ENCODE peak calls at places on chromosomes 2 and 18, in eight cellular contexts. C is PC-9; X is fibroblast of lung; B is CD8-positive, alpha-beta T cell; V is IMR-90; P is lower lobe of right lung; M is GM06990; Q is CD4-positive, alpha-beta memory T cell. J is an unnamed sample.

GRCh38 chr2:220259656-220260055 is 632.2 kb downstream of the SLC4A3 start:
- DNase-seq in C (no peak), X (no peak), B (no peak), V (no peak), P (no peak), M (no peak), Q (no peak), J (no peak)

GRCh38 chr2:121071058-121071504 is 213.9 kb downstream of the TFCP2L1 start:
- DNase-seq in C (peak; percentile 84), X (peak; percentile 51), B (no peak), V (peak; percentile 31), P (peak; percentile 69), M (no peak), Q (no peak), J (no peak)

GRCh38 chr2:175175896-175176295 is 5.6 kb downstream of the ATP5MC3 start:
- DNase-seq in C (no peak), X (peak; percentile 21), B (no peak), V (peak; percentile 65), P (no peak), M (no peak), Q (no peak), J (no peak)

GRCh38 chr2:56519806-56520205 is 336.0 kb downstream of the CCDC85A start:
- DNase-seq in C (no peak), X (no peak), B (no peak), V (no peak), P (no peak), M (no peak), Q (no peak), J (no peak)

GRCh38 chr2:191977754-191978153 is 130.9 kb upstream of the CAVIN2 start:
- DNase-seq in C (no peak), X (no peak), B (no peak), V (no peak), P (no peak), M (no peak), Q (no peak), J (no peak)

GRCh38 chr2:119198267-119198840 is 25.3 kb upstream of the STEAP3 start:
- DNase-seq in C (peak; percentile 29), X (peak; percentile 15), B (no peak), V (peak; percentile 41), P (no peak), M (no peak), Q (no peak), J (no peak)

GRCh38 chr18:7234061-7234460 is 3.2 kb downstream of the LRRC30 start:
- DNase-seq in C (no peak), X (no peak), B (no peak), V (no peak), P (no peak), M (no peak), Q (no peak), J (no peak)

GRCh38 chr2:239293450-239294430 is 107.1 kb downstream of the HDAC4 start:
- DNase-seq in C (no peak), X (no peak), B (peak; percentile 62), V (no peak), P (peak; percentile 41), M (peak; percentile 52), Q (no peak), J (no peak)

GRCh38 chr2:85053802-85054201 is 79.4 kb upstream of the TCF7L1 start:
- DNase-seq in C (peak; percentile 76), X (no peak), B (no peak), V (peak; percentile 54), P (no peak), M (no peak), Q (no peak), J (no peak)

GRCh38 chr18:7684966-7685365 is 117.8 kb downstream of the PTPRM start:
- DNase-seq in C (no peak), X (no peak), B (no peak), V (no peak), P (no peak), M (no peak), Q (no peak), J (no peak)

GRCh38 chr2:63661076-63661475 is 72.3 kb downstream of the MDH1 start:
- DNase-seq in C (no peak), X (peak; percentile 50), B (no peak), V (peak; percentile 92), P (no peak), M (no peak), Q (no peak), J (no peak)

GRCh38 chr2:101717041-101717817 is 19.7 kb downstream of the MAP4K4 start:
- DNase-seq in C (no peak), X (no peak), B (peak; percentile 67), V (no peak), P (no peak), M (peak; percentile 54), Q (peak; percentile 68), J (no peak)

GRCh38 chr2:159438284-159438683 is 151.8 kb upstream of the WDSUB1 start:
- DNase-seq in C (no peak), X (no peak), B (no peak), V (no peak), P (no peak), M (no peak), Q (no peak), J (no peak)

GRCh38 chr2:241736111-241736510 is 1.7 kb downstream of the D2HGDH start:
- DNase-seq in C (no peak), X (no peak), B (no peak), V (no peak), P (no peak), M (no peak), Q (no peak), J (no peak)

GRCh38 chr2:240902615-240903041 is 3.5 kb upstream of the CROCC2 start:
- DNase-seq in C (peak; percentile 71), X (no peak), B (no peak), V (no peak), P (no peak), M (no peak), Q (no peak), J (no peak)

GRCh38 chr2:239804161-239805042 is 220.7 kb downstream of the NDUFA10 start:
- DNase-seq in C (no peak), X (no peak), B (peak; percentile 44), V (no peak), P (no peak), M (no peak), Q (no peak), J (no peak)

GRCh38 chr2:135182190-135182589 is 130.1 kb downstream of the RAB3GAP1 start:
- DNase-seq in C (no peak), X (no peak), B (no peak), V (no peak), P (no peak), M (no peak), Q (no peak), J (no peak)

GRCh38 chr2:177038772-177039484 is 173.7 kb upstream of the HNRNPA3 start:
- DNase-seq in C (no peak), X (no peak), B (no peak), V (no peak), P (no peak), M (no peak), Q (no peak), J (peak; percentile 4)

GRCh38 chr2:217931846-217932560 is 70.8 kb downstream of the TNS1 start:
- DNase-seq in C (no peak), X (no peak), B (no peak), V (no peak), P (no peak), M (no peak), Q (no peak), J (no peak)
- H3K4me3 ChIP-seq in C (no peak overlapping the region), X (no peak overlapping the region), B (no peak overlapping the region), V (no peak overlapping the region), P (no peak overlapping the region), M (no peak overlapping the region), Q (no peak overlapping the region), J (no peak overlapping the region)

DNA sequence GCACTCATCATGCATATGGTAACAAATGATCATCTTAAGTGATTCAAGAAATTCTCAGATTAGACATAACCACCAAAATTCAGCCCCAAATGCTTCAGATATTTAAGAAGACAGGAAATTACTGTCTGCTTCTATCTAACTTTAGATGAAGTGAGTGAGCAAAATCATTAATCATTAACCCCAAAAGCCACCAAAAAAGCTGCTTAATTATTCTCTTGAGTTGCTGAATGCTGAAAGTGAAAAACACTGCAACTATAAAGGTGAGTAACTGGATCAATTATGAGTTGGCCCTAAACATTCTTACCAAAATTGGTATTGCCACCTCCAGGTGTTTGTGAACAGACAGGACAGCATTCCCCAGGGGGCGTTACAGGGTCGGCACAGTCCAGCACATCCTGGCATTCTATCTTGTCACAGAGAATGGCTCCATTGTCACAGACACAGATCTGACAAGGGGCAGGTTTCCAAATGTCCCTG is 69.6 kb downstream of the COL5A2 start:
- DNase-seq in C (no peak), X (no peak), B (no peak), V (peak; percentile 21), P (no peak), M (peak; percentile 9), Q (no peak), J (no peak)
- H3K4me3 ChIP-seq in C (no peak overlapping the region), X (no peak overlapping the region), B (no peak overlapping the region), V (no peak overlapping the region), P (no peak overlapping the region), M (no peak overlapping the region), Q (no peak overlapping the region), J (no peak overlapping the region)

GRCh38 chr2:226771067-226771466 is 28.6 kb downstream of the IRS1 start:
- DNase-seq in C (no peak), X (no peak), B (no peak), V (no peak), P (no peak), M (no peak), Q (no peak), J (no peak)

GRCh38 chr2:226772389-226773179 is 27.0 kb downstream of the IRS1 start:
- DNase-seq in C (no peak), X (no peak), B (no peak), V (peak; percentile 69), P (no peak), M (peak; percentile 66), Q (peak; percentile 33), J (no peak)

GRCh38 chr2:226775032-226775509 is 24.5 kb downstream of the IRS1 start:
- DNase-seq in C (no peak), X (no peak), B (no peak), V (no peak), P (no peak), M (no peak), Q (no peak), J (no peak)

GRCh38 chr2:226776104-226776503 is 23.5 kb downstream of the IRS1 start:
- DNase-seq in C (no peak), X (no peak), B (no peak), V (no peak), P (no peak), M (no peak), Q (no peak), J (no peak)

DNA sequence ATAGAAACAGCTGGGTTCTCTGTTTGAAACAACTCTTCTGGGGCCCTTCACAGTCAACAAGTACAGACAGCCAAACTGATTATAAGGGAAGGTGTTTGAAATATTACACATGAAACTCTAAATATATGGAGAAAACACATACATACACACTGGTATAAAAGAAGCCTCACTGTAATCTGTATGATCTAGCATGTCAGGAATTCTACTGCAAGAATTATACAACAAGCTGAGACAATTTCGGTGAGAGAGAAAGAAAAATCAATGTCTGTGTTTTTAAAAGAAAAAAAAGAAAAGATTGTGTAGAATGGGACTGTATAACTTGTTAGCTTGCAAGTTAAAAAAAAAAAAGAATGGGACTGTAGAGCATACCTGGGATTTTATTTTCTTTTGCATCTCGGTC is 26.3 kb downstream of the IRS1 start:
- DNase-seq in C (no peak), X (no peak), B (no peak), V (peak; percentile 44), P (no peak), M (no peak), Q (no peak), J (no peak)
- H3K4me3 ChIP-seq in C (no peak overlapping the region), X (no peak overlapping the region), B (no peak overlapping the region), V (no peak overlapping the region), P (no peak overlapping the region), M (no peak overlapping the region), Q (no peak overlapping the region), J (no peak overlapping the region)

GRCh38 chr2:234444888-234445287 is 52.0 kb downstream of the ARL4C start:
- DNase-seq in C (no peak), X (peak; percentile 94), B (no peak), V (peak; percentile 98), P (no peak), M (peak; percentile 48), Q (peak; percentile 48), J (no peak)
- H3K4me3 ChIP-seq in C (no peak overlapping the region), X (no peak overlapping the region), B (no peak overlapping the region), V (no peak overlapping the region), P (no peak overlapping the region), M (no peak overlapping the region), Q (no peak overlapping the region), J (no peak overlapping the region)

J was measured in LNCaP clone FGC.